ENCODE peak calls at places on chromosomes 16 and 17, in six cellular contexts. S, N, Y, R, P and T are unnamed samples.

GRCh38 chr17:4109424-4109823 is 33.4 kb downstream of the ZZEF1 start:
- DNase-seq in N (no peak), P (no peak), R (no peak), Y (no peak), S (no peak), T (no peak)

GRCh38 chr17:42198897-42199296 is 4.6 kb upstream of the GHDC start:
- DNase-seq in P (peak), S (no peak), Y (no peak), N (no peak), R (no peak), T (no peak)

GRCh38 chr17:63701477-63702222 is 1.7 kb upstream of the LIMD2 start:
- DNase-seq in S (no peak), R (no peak), P (peak), N (peak), Y (no peak), T (no peak)

GRCh38 chr16:10949424-10949970 is 5.1 kb downstream of the CLEC16A start:
- DNase-seq in Y (no peak), R (peak), N (no peak), P (peak), S (peak), T (no peak)

GRCh38 chr16:73232555-73233422 is 184.9 kb upstream of the ZFHX3 start:
- DNase-seq in Y (peak), R (peak), N (no peak), P (no peak), S (peak), T (peak)

GRCh38 chr16:58732545-58733247 is 1.4 kb downstream of the GOT2 start:
- DNase-seq in S (peak), R (peak), P (no peak), Y (no peak), N (no peak), T (no peak)

GRCh38 chr16:81601008-81601428 is 156.4 kb downstream of the CMIP start:
- DNase-seq in R (peak), P (no peak), Y (peak), N (no peak), S (peak), T (no peak)

GRCh38 chr17:78271419-78272160 is 40.2 kb downstream of the TMEM235 start:
- DNase-seq in P (peak), R (no peak), N (no peak), Y (no peak), S (no peak), T (no peak)

GRCh38 chr17:81044764-81045589 is 10.0 kb downstream of the BAIAP2 start:
- DNase-seq in Y (no peak), P (no peak), N (peak), S (peak), R (peak), T (peak)

GRCh38 chr16:85878875-85879274 is 20.1 kb upstream of the IRF8 start:
- DNase-seq in N (no peak), S (peak), P (no peak), Y (no peak), R (peak), T (no peak)